ENCODE peak calls at places on chromosomes 6 and 20, in seven cellular contexts. Y is cardiac muscle cell, Z is breast epithelium, X is Peyer's patch, R is A549, K is neural progenitor cell, F is DND-41. N is an unnamed sample.
A peak's percentile ranks its signal among the peaks of the same experiment; 100 is the strongest.

GRCh38 chr20:24097506-24098245 is 109.1 kb upstream of the GGTLC1 start:
- DNase-seq in Y (no peak), Z (no peak), X (no peak), R (no peak), K (no peak), F (no peak), N (no peak)

GRCh38 chr20:14199111-14199510 is 138.3 kb downstream of the FLRT3 start:
- DNase-seq in Y (no peak), Z (no peak), X (no peak), R (no peak), K (no peak), F (no peak), N (no peak)

GRCh38 chr6:144415014-144415413 is 129.9 kb downstream of the UTRN start:
- DNase-seq in Y (peak; percentile 71), Z (no peak), X (no peak), R (peak; percentile 80), K (no peak), F (no peak), N (no peak)

GRCh38 chr20:22449115-22449973 is 135.0 kb downstream of the FOXA2 start:
- DNase-seq in Y (no peak), Z (no peak), X (no peak), R (no peak), K (no peak), F (no peak), N (no peak)

GRCh38 chr6:136822051-136822378 is 377 bp upstream of the PEX7 start:
- DNase-seq in Y (peak; percentile 62), Z (no peak), X (no peak), R (no peak), K (peak; percentile 7), F (no peak), N (peak; percentile 5)

GRCh38 chr6:79868098-79868722 is 79.1 kb downstream of the ELOVL4 start:
- DNase-seq in Y (peak; percentile 81), Z (no peak), X (no peak), R (peak; percentile 63), K (peak; percentile 90), F (peak; percentile 52), N (no peak)

GRCh38 chr20:38270869-38271608 is 10.5 kb upstream of the KIAA1755 start:
- DNase-seq in Y (peak; percentile 98), Z (no peak), X (peak; percentile 41), R (peak; percentile 32), K (no peak), F (no peak), N (no peak)

GRCh38 chr20:63174309-63175030 is 41.5 kb downstream of the YTHDF1 start:
- DNase-seq in Y (no peak), Z (no peak), X (no peak), R (no peak), K (peak; percentile 78), F (no peak), N (no peak)

GRCh38 chr6:152271681-152272464 is 365.3 kb downstream of the SYNE1 start:
- DNase-seq in Y (peak; percentile 77), Z (no peak), X (no peak), R (no peak), K (no peak), F (no peak), N (no peak)

GRCh38 chr6:2578729-2579128 is 172.0 kb downstream of the MYLK4 start:
- DNase-seq in Y (peak; percentile 60), Z (no peak), X (no peak), R (no peak), K (no peak), F (no peak), N (no peak)

GRCh38 chr20:57564180-57564802 is 3.4 kb downstream of the PCK1 start:
- DNase-seq in Y (no peak), Z (no peak), X (no peak), R (no peak), K (no peak), F (no peak), N (no peak)

GRCh38 chr6:33815854-33816253 is 12.1 kb upstream of the MLN start:
- DNase-seq in Y (peak; percentile 40), Z (no peak), X (no peak), R (no peak), K (peak; percentile 78), F (peak; percentile 46), N (no peak)

GRCh38 chr6:52877168-52877567 is 32.3 kb downstream of the GSTA3 start:
- DNase-seq in Y (peak; percentile 88), Z (no peak), X (no peak), R (peak; percentile 10), K (no peak), F (no peak), N (no peak)

GRCh38 chr6:170136541-170137175 is 154.2 kb downstream of the DLL1 start:
- DNase-seq in Y (no peak), Z (peak; percentile 51), X (peak; percentile 42), R (no peak), K (no peak), F (no peak), N (no peak)

GRCh38 chr6:111534366-111534765 is 51.3 kb upstream of the REV3L start:
- DNase-seq in Y (peak; percentile 49), Z (peak; percentile 72), X (peak; percentile 77), R (peak; percentile 7), K (no peak), F (no peak), N (no peak)

GRCh38 chr6:132252113-132252512 is 149.2 kb downstream of the MOXD1 start:
- DNase-seq in Y (no peak), Z (no peak), X (no peak), R (no peak), K (no peak), F (no peak), N (no peak)

GRCh38 chr6:25360611-25361010 is 81.4 kb downstream of the CARMIL1 start:
- DNase-seq in Y (peak; percentile 75), Z (no peak), X (no peak), R (no peak), K (no peak), F (no peak), N (no peak)

GRCh38 chr6:15908871-15909270 is 220.0 kb upstream of the MYLIP start:
- DNase-seq in Y (no peak), Z (no peak), X (no peak), R (no peak), K (no peak), F (no peak), N (no peak)

GRCh38 chr20:61842011-61842410 is 223.7 kb downstream of the TAF4 start:
- DNase-seq in Y (no peak), Z (no peak), X (no peak), R (no peak), K (no peak), F (no peak), N (no peak)

GRCh38 chr6:13762648-13763441 is 51.2 kb upstream of the RANBP9 start:
- DNase-seq in Y (peak; percentile 95), Z (no peak), X (peak; percentile 54), R (no peak), K (no peak), F (peak; percentile 84), N (no peak)

GRCh38 chr6:106080106-106081095 is 5.7 kb upstream of the PRDM1 start:
- DNase-seq in Y (no peak), Z (no peak), X (no peak), R (no peak), K (peak; percentile 67), F (no peak), N (no peak)

GRCh38 chr6:111417181-111417585 is 65.8 kb downstream of the REV3L start:
- DNase-seq in Y (peak; percentile 19), Z (no peak), X (no peak), R (no peak), K (no peak), F (no peak), N (no peak)

GRCh38 chr6:141587482-141588266 is 545.1 kb upstream of the GJE1 start:
- DNase-seq in Y (peak; percentile 81), Z (no peak), X (no peak), R (no peak), K (no peak), F (no peak), N (no peak)

GRCh38 chr6:133977983-133978895 is 25.2 kb downstream of the TBPL1 start:
- DNase-seq in Y (peak; percentile 74), Z (no peak), X (peak; percentile 60), R (peak; percentile 18), K (no peak), F (no peak), N (no peak)

GRCh38 chr6:164097557-164098398 is 683.3 kb downstream of the QKI start:
- DNase-seq in Y (peak; percentile 76), Z (no peak), X (no peak), R (no peak), K (peak; percentile 36), F (no peak), N (no peak)

GRCh38 chr20:1861347-1861987 is 33.7 kb upstream of the SIRPA start:
- DNase-seq in Y (no peak), Z (no peak), X (no peak), R (peak; percentile 34), K (no peak), F (no peak), N (no peak)

GRCh38 chr20:1813101-1813529 is 82.1 kb upstream of the SIRPA start:
- DNase-seq in Y (peak; percentile 80), Z (no peak), X (peak; percentile 65), R (peak; percentile 86), K (no peak), F (no peak), N (no peak)

GRCh38 chr20:49987868-49988690 is 5.3 kb downstream of the SNAI1 start:
- DNase-seq in Y (peak; percentile 38), Z (no peak), X (no peak), R (no peak), K (no peak), F (no peak), N (no peak)
- H3K4me1 ChIP-seq in Y (peaks cover 24% of the 10 kb centered on the region), Z (peaks cover 16% of the 10 kb centered on the region), X (peaks cover 3% of the 10 kb centered on the region), R (peaks cover 73% of the 10 kb centered on the region), K (peaks cover 61% of the 10 kb centered on the region), F (peaks cover 7% of the 10 kb centered on the region), N (peaks cover 4% of the 10 kb centered on the region)

GRCh38 chr20:15455279-15455678 is 1117.9 kb upstream of the FLRT3 start:
- DNase-seq in Y (no peak), Z (no peak), X (no peak), R (no peak), K (no peak), F (no peak), N (no peak)
- H3K9me3 ChIP-seq in Y (no peaks in the 10 kb centered on the region), Z (no peaks in the 10 kb centered on the region), X (no peaks in the 10 kb centered on the region), R (no peaks in the 10 kb centered on the region), K (no peaks in the 10 kb centered on the region), F (no peaks in the 10 kb centered on the region), N (no peaks in the 10 kb centered on the region)

DNA sequence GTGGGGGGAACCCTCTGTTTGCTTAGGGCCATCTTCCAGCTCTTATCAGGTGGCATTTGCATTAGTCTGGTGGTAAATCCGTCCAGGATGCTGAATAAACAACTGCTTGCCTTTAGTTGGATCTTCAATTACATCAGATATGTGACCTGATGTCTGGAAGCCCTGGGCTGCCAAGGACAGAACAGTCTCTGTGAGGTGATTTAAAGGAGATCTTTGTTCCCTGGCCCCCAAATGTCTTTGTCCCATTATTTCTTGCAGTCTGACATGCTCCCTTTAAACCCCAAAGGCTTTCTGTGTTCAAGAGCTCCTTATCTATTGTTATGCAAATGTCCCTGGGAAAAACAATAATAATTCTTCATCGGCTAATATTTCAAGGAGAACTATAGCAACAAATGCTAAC is 84.6 kb upstream of the SPTLC3 start:
- DNase-seq in Y (no peak), Z (no peak), X (no peak), R (no peak), K (peak; percentile 53), F (no peak), N (no peak)
- H3K4me1 ChIP-seq in Y (peaks cover 42% of the 10 kb centered on the region), Z (no peaks in the 10 kb centered on the region), X (no peaks in the 10 kb centered on the region), R (peaks cover 23% of the 10 kb centered on the region), K (peaks cover 15% of the 10 kb centered on the region), F (no peaks in the 10 kb centered on the region), N (no peaks in the 10 kb centered on the region)

DNA sequence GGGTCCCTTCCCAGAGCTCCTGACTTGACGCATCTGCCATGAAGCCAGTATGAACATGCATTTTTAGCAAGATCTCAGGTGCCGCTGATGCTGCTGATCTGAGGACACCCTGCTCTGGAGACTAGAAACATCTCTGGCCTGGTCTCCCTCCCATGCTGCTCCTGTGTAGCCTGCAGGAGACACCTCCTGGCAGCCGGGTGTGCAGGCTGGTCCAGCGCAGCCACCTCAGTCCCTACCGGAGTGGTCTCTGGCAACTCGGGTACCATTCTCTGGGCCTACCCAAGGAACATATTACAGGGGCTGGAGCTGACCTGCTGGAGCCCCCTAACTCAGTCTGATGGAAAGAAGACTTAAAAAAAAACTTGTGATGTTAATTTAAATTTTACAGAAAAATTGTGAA is 20.1 kb downstream of the PHACTR3 start:
- DNase-seq in Y (no peak), Z (no peak), X (no peak), R (no peak), K (no peak), F (no peak), N (no peak)
- H3K9me3 ChIP-seq in Y (peaks cover 4% of the 10 kb centered on the region), Z (no peaks in the 10 kb centered on the region), X (no peaks in the 10 kb centered on the region), R (no peaks in the 10 kb centered on the region), K (no peaks in the 10 kb centered on the region), F (no peaks in the 10 kb centered on the region), N (no peaks in the 10 kb centered on the region)

N was measured in effector memory CD4-positive, alpha-beta T cell.